ENCODE peak calls at places on chromosomes 4 and X, in four cellular contexts. D is neural progenitor cell, Q is testis, A is right atrium auricular region. F is an unnamed sample.
A peak's percentile ranks its signal among the peaks of the same experiment; 100 is the strongest.

GRCh38 chr4:147735413-147736301 is 3.8 kb downstream of the ARHGAP10 start:
- DNase-seq in Q (no peak), A (no peak), D (no peak), F (no peak)

GRCh38 chrX:72381439-72382198 is 75.9 kb upstream of the CITED1 start:
- DNase-seq in Q (no peak), A (no peak), D (no peak), F (no peak)

GRCh38 chr4:80202784-80203553 is 5.7 kb downstream of the PRDM8 start:
- DNase-seq in D (peak; percentile 77), A (no peak), Q (peak; percentile 63), F (peak; percentile 48)

GRCh38 chrX:148580016-148580415 is 79.6 kb downstream of the AFF2 start:
- DNase-seq in D (no peak), Q (no peak), A (no peak), F (no peak)

GRCh38 chr4:14915018-14915417 is 87.3 kb upstream of the CPEB2 start:
- DNase-seq in D (no peak), A (no peak), Q (no peak), F (no peak)

GRCh38 chr4:118927976-118928375 is 39.3 kb downstream of the SYNPO2 start:
- DNase-seq in A (no peak), Q (peak; percentile 37), D (no peak), F (peak; percentile 60)

GRCh38 chr4:80434238-80434637 is 98.7 kb downstream of the CFAP299 start:
- DNase-seq in A (no peak), Q (no peak), D (no peak), F (peak; percentile 5)

GRCh38 chrX:22136711-22137110 is 104.6 kb downstream of the PHEX start:
- DNase-seq in D (no peak), A (no peak), Q (no peak), F (no peak)

GRCh38 chr4:95694411-95694810 is 145.5 kb upstream of the PDHA2 start:
- DNase-seq in D (no peak), A (no peak), Q (no peak), F (no peak)

GRCh38 chrX:120751683-120752082 is 121.8 kb upstream of the C1GALT1C1 start:
- DNase-seq in D (no peak), Q (no peak), A (no peak), F (no peak)

GRCh38 chrX:39693298-39693697 is 404.5 kb downstream of the BCOR start:
- DNase-seq in Q (no peak), A (no peak), D (peak; percentile 50), F (no peak)

GRCh38 chr4:170391066-170391754 is 301.5 kb upstream of the AADAT start:
- DNase-seq in A (no peak), D (peak; percentile 9), Q (no peak), F (no peak)

GRCh38 chr4:114378306-114378903 is 220.2 kb upstream of the UGT8 start:
- DNase-seq in D (no peak), A (no peak), Q (no peak), F (peak; percentile 51)

GRCh38 chr4:176792348-176793059 is at the start of gene VEGFC:
- DNase-seq in D (peak; percentile 89), A (no peak), Q (peak; percentile 71), F (peak; percentile 87)

GRCh38 chr4:114401483-114401882 is 197.1 kb upstream of the UGT8 start:
- DNase-seq in A (no peak), Q (no peak), D (no peak), F (no peak)

GRCh38 chrX:12447448-12448154 is 309.3 kb downstream of the FRMPD4 start:
- DNase-seq in D (no peak), A (no peak), Q (peak; percentile 20), F (no peak)

GRCh38 chr4:143514432-143514831 is 930 bp downstream of the SMARCA5 start:
- DNase-seq in D (peak; percentile 90), A (no peak), Q (peak; percentile 72), F (peak; percentile 67)

GRCh38 chr4:3871181-3871852 is 105.1 kb downstream of the ADRA2C start:
- DNase-seq in D (peak; percentile 90), Q (peak; percentile 41), A (no peak), F (peak; percentile 75)

GRCh38 chr4:90000995-90001394 is 106.3 kb downstream of the MMRN1 start:
- DNase-seq in A (no peak), D (no peak), Q (no peak), F (no peak)

GRCh38 chr4:125796138-125796537 is 481.4 kb downstream of the FAT4 start:
- DNase-seq in A (no peak), Q (no peak), D (no peak), F (no peak)

GRCh38 chrX:41406211-41406610 is 40.9 kb upstream of the NYX start:
- DNase-seq in Q (no peak), D (no peak), A (no peak), F (no peak)

GRCh38 chr4:76830612-76831474 is 67.1 kb downstream of the SOWAHB start:
- DNase-seq in D (peak; percentile 50), Q (no peak), A (peak; percentile 69), F (peak; percentile 85)

GRCh38 chr4:10998826-10999225 is 314.3 kb upstream of the CLNK start:
- DNase-seq in Q (no peak), A (no peak), D (no peak), F (no peak)

GRCh38 chr4:172515266-172515879 is 653.2 kb upstream of the GALNT7 start:
- DNase-seq in D (peak; percentile 72), Q (no peak), A (no peak), F (no peak)

GRCh38 chrX:5898463-5898862 is 330.2 kb downstream of the NLGN4X start:
- DNase-seq in D (no peak), Q (no peak), A (no peak), F (no peak)

GRCh38 chr4:156677656-156678055 is 293.9 kb downstream of the PDGFC start:
- DNase-seq in Q (no peak), D (no peak), A (no peak), F (no peak)

GRCh38 chr4:163493643-163494359 is 689 bp upstream of the TMA16 start:
- DNase-seq in D (no peak), A (no peak), Q (peak; percentile 26), F (no peak)

GRCh38 chr4:46594658-46595057 is 204.7 kb upstream of the GABRA2 start:
- DNase-seq in Q (no peak), D (no peak), A (no peak), F (no peak)

GRCh38 chrX:103607385-103608304 is at the start of gene TCEAL3:
- DNase-seq in Q (peak; percentile 73), A (no peak), D (peak; percentile 67), F (peak; percentile 73)

GRCh38 chrX:72026341-72027023 is 105.2 kb downstream of the RTL5 start:
- DNase-seq in A (peak; percentile 50), Q (no peak), D (no peak), F (no peak)

GRCh38 chr4:170091069-170091696 is 1.4 kb upstream of the AADAT start:
- DNase-seq in Q (no peak), D (no peak), A (no peak), F (no peak)

GRCh38 chr4:25903905-25904747 is 9.9 kb upstream of the SMIM20 start:
- DNase-seq in A (no peak), D (no peak), Q (peak; percentile 49), F (no peak)

GRCh38 chr4:128455076-128455345 is 167.4 kb upstream of the PGRMC2 start:
- DNase-seq in Q (no peak), D (no peak), A (no peak), F (no peak)

GRCh38 chr4:4969298-4969697 is 50.0 kb downstream of the CYTL1 start:
- DNase-seq in Q (no peak), A (peak; percentile 88), D (no peak), F (no peak)

GRCh38 chr4:41644288-41644914 is 104.1 kb downstream of the PHOX2B start:
- DNase-seq in A (peak; percentile 81), Q (peak; percentile 84), D (peak; percentile 92), F (peak; percentile 61)
- H3K4me3 ChIP-seq in A (no peak overlapping the region), Q (peak overlapping the region; percentile 11), D (peak overlapping the region; percentile 27), F (no peak overlapping the region)

DNA sequence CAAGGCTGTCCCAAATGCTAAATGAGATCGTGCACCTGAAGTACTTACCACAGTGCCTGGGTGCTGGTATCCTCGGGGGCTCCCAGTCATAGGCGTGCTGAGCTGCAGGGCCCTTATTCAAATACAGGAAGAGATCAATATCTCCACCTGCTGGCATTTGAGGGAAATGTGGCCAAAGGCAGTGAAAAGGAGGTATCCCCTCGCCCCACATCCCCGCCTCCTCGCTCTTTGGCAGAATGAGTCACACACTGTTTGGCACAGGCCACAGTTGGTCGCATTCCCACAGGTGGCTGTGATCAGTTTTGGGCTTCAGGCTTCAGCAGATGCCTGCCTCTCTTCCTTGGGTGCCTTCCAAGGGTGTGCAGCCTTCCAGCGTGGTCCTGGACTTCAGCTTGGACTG is 28.4 kb downstream of the ZNF185 start:
- DNase-seq in D (peak; percentile 59), A (no peak), Q (peak; percentile 18), F (peak; percentile 57)
- TF ChIP-seq CTCF in D (peak; percentile 51), A (peak; percentile 36), Q (no peak), F (peak; percentile 46)

GRCh38 chr4:98581126-98581525 is 77.3 kb downstream of the TSPAN5 start:
- DNase-seq in A (no peak), D (peak; percentile 40), Q (no peak), F (no peak)
- H3K27ac ChIP-seq in A (no peak overlapping the region), D (peak overlapping the region; percentile 35), Q (no peak overlapping the region), F (no peak overlapping the region)

DNA sequence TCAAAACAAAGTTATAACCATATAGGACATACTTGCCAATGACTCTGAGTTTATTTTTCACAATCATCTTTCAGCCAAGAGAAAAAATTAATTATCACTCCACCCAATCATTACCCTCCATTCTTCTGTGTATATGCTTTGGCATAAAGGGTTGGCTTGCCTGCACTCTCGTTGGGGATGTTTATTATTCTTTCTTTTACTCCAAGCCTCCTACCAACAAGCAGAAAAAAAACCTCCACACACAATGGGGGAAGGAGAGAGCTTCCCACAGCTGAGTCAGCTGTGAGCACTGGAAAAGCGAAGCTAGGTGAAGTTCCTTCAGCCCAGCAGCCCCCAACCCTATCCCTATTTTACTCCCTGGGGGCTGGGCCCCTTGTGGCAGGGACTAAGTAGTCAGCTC is 1.5 kb downstream of the OPHN1 start:
- DNase-seq in A (no peak), Q (no peak), D (no peak), F (no peak)
- H3K4me3 ChIP-seq in A (no peak overlapping the region), Q (no peak overlapping the region), D (no peak overlapping the region), F (no peak overlapping the region)

GRCh38 chr4:139607302-139608060 is 51.5 kb upstream of the SETD7 start:
- DNase-seq in Q (no peak), D (no peak), A (no peak), F (no peak)

GRCh38 chr4:139603576-139604387 is 47.8 kb upstream of the SETD7 start:
- DNase-seq in A (no peak), Q (peak; percentile 73), D (peak; percentile 83), F (peak; percentile 74)

GRCh38 chr4:139605516-139605915 is 49.5 kb upstream of the SETD7 start:
- DNase-seq in D (no peak), Q (no peak), A (no peak), F (no peak)

GRCh38 chr4:139609647-139610046 is 53.6 kb upstream of the SETD7 start:
- DNase-seq in Q (no peak), A (no peak), D (no peak), F (peak; percentile 28)

GRCh38 chr4:139606600-139607301 is 50.7 kb upstream of the SETD7 start:
- DNase-seq in A (no peak), Q (peak; percentile 54), D (no peak), F (no peak)
- TF ChIP-seq CTCF in A (no peak), Q (peak; percentile 16), D (no peak), F (no peak)

GRCh38 chrX:19852014-19853005 is 35.1 kb downstream of the SH3KBP1 start:
- DNase-seq in A (no peak), D (no peak), Q (no peak), F (peak; percentile 84)
- H3K27ac ChIP-seq in A (no peak overlapping the region), D (no peak overlapping the region), Q (no peak overlapping the region), F (no peak overlapping the region)

F was measured in cardiac muscle cell.